ENCODE peak calls at places on chromosomes 5 and 9, in five cellular contexts. S, T, Q, R and P are unnamed samples.

GRCh38 chr9:37444890-37445289 is 20.4 kb downstream of the ZBTB5 start:
- DNase-seq in S (no peak), T (no peak), Q (no peak), R (no peak), P (no peak)

GRCh38 chr5:74275204-74275992 is 365.1 kb downstream of the ENC1 start:
- DNase-seq in S (no peak), T (no peak), Q (no peak), R (no peak), P (no peak)

GRCh38 chr5:862367-863243 is 11.8 kb upstream of the ZDHHC11 start:
- DNase-seq in S (no peak), T (no peak), Q (no peak), R (no peak), P (no peak)

GRCh38 chr5:139755892-139756671 is 39.5 kb upstream of the PSD2 start:
- DNase-seq in S (no peak), T (no peak), Q (no peak), R (peak; percentile 41), P (no peak)

GRCh38 chr5:39015743-39016586 is 58.2 kb downstream of the RICTOR start:
- DNase-seq in S (no peak), T (no peak), Q (no peak), R (peak; percentile 14), P (no peak)

GRCh38 chr9:32350682-32351081 is 33.8 kb upstream of the ACO1 start:
- DNase-seq in S (no peak), T (no peak), Q (no peak), R (peak; percentile 20), P (no peak)

GRCh38 chr9:130578865-130579737 is at the start of gene FUBP3:
- DNase-seq in S (peak; percentile 99), T (peak; percentile 51), Q (peak; percentile 96), R (peak; percentile 84), P (peak; percentile 99)

GRCh38 chr5:66814146-66814991 is 218.2 kb downstream of the MAST4 start:
- DNase-seq in S (peak; percentile 9), T (peak; percentile 5), Q (peak; percentile 52), R (peak; percentile 32), P (peak; percentile 21)

GRCh38 chr5:143177263-143177994 is 226.1 kb downstream of the NR3C1 start:
- DNase-seq in S (no peak), T (no peak), Q (no peak), R (no peak), P (no peak)

GRCh38 chr9:129276486-129277260 is 98.6 kb upstream of the IER5L start:
- DNase-seq in S (no peak), T (no peak), Q (no peak), R (no peak), P (no peak)

GRCh38 chr5:160500776-160501175 is 79.1 kb downstream of the PTTG1 start:
- DNase-seq in S (no peak), T (no peak), Q (no peak), R (no peak), P (no peak)

GRCh38 chr9:4904322-4905134 is 80.5 kb upstream of the JAK2 start:
- DNase-seq in S (no peak), T (no peak), Q (no peak), R (no peak), P (no peak)

GRCh38 chr5:138276402-138277054 is 2.1 kb upstream of the GFRA3 start:
- DNase-seq in S (no peak), T (no peak), Q (no peak), R (peak; percentile 54), P (no peak)

GRCh38 chr9:98415782-98416181 is 160.3 kb upstream of the TBC1D2 start:
- DNase-seq in S (no peak), T (no peak), Q (peak; percentile 53), R (peak; percentile 4), P (no peak)

GRCh38 chr5:39422036-39422606 is 2.7 kb downstream of the DAB2 start:
- DNase-seq in S (no peak), T (no peak), Q (no peak), R (no peak), P (no peak)

GRCh38 chr5:42360641-42361320 is 62.5 kb upstream of the GHR start:
- DNase-seq in S (no peak), T (no peak), Q (no peak), R (no peak), P (no peak)

GRCh38 chr5:25544652-25545249 is 900.0 kb upstream of the CDH10 start:
- DNase-seq in S (no peak), T (peak; percentile 13), Q (peak; percentile 5), R (peak; percentile 31), P (no peak)

GRCh38 chr5:143605403-143606005 is 202.0 kb upstream of the NR3C1 start:
- DNase-seq in S (no peak), T (peak; percentile 60), Q (no peak), R (no peak), P (no peak)

GRCh38 chr9:128689293-128689770 is 310 bp downstream of the SET start:
- DNase-seq in S (no peak), T (no peak), Q (no peak), R (no peak), P (no peak)

GRCh38 chr9:88387733-88388202 is 476 bp upstream of the SPIN1 start:
- DNase-seq in S (peak; percentile 12), T (no peak), Q (peak; percentile 23), R (peak; percentile 20), P (no peak)
- TF ChIP-seq POLR2A in S (no peak), T (no peak), Q (no peak), R (no peak), P (no peak)

GRCh38 chr5:78561261-78561660 is 87.3 kb downstream of the LHFPL2 start:
- DNase-seq in S (no peak), T (no peak), Q (no peak), R (no peak), P (no peak)

GRCh38 chr5:78562001-78562400 is 86.6 kb downstream of the LHFPL2 start:
- DNase-seq in S (no peak), T (no peak), Q (no peak), R (no peak), P (no peak)

GRCh38 chr5:78560456-78560855 is 88.1 kb downstream of the LHFPL2 start:
- DNase-seq in S (no peak), T (no peak), Q (no peak), R (no peak), P (no peak)

GRCh38 chr5:78563621-78564020 is 85.0 kb downstream of the LHFPL2 start:
- DNase-seq in S (no peak), T (no peak), Q (no peak), R (no peak), P (no peak)

GRCh38 chr5:78562719-78563330 is 85.7 kb downstream of the LHFPL2 start:
- DNase-seq in S (no peak), T (no peak), Q (no peak), R (no peak), P (no peak)
- TF ChIP-seq TAF1 in S (no peak), T (no peak), Q (no peak), R (no peak), P (no peak)

DNA sequence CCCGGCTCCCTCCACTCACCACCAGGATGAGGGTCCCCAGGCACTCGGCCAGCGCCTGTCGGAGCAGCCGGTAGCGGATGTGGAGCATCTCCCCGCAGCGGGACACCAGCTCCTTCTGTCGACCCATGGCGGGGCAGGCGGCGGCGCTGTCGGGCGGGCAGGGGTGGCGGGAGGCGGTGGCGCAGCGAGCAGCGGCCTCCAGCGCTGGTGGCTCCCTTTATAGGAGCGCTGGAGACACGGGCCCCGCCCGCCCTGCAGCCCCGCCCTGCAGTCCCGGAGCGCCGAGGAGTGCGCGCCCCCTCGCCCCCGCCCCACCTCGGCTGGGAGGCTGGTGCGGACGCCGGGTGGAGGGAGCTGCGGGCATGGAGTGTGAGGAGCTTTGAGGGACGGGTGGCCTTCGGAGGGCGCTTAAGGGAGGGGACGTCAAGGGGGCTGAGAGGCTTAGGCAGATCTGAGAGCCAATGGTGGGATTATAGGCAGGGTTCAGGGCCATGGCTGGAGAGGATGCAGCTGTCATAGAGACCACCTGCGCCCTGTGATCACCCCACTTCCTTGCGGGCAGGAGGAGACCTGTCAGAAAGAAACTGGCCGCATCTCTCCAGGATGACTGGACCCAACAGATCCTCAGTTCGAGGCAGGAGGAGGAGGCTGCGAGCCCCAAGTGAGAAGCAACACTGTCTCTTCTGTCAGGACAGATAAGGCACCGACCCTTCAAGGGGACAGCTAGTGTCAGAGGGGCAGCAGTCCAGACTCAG is at the start of gene AQP3:
- DNase-seq in S (peak; percentile 58), T (no peak), Q (peak; percentile 81), R (peak; percentile 11), P (peak; percentile 52)
- TF ChIP-seq POLR2A in S (no peak), T (peak; percentile 54), Q (no peak), R (no peak), P (no peak)

GRCh38 chr9:20558609-20559016 is 63.7 kb downstream of the MLLT3 start:
- DNase-seq in S (no peak), T (no peak), Q (no peak), R (no peak), P (no peak)
- TF ChIP-seq TAF1 in S (no peak), T (no peak), Q (no peak), R (no peak), P (no peak)

GRCh38 chr9:110199643-110200042 is 8.3 kb downstream of the C9orf152 start:
- DNase-seq in S (no peak), T (no peak), Q (no peak), R (no peak), P (no peak)
- TF ChIP-seq POLR2A in S (no peak), T (no peak), Q (no peak), R (no peak), P (no peak)

GRCh38 chr5:134874831-134875655 is 872 bp downstream of the TXNDC15 start:
- DNase-seq in S (peak; percentile 29), T (no peak), Q (peak; percentile 35), R (peak; percentile 48), P (no peak)

GRCh38 chr5:134878403-134878802 is 4.2 kb downstream of the TXNDC15 start:
- DNase-seq in S (no peak), T (no peak), Q (no peak), R (no peak), P (no peak)

GRCh38 chr5:134877159-134877558 is 3.0 kb downstream of the TXNDC15 start:
- DNase-seq in S (peak; percentile 42), T (peak; percentile 30), Q (peak; percentile 53), R (no peak), P (peak; percentile 40)

GRCh38 chr5:134873987-134874830 is at the start of gene TXNDC15:
- DNase-seq in S (peak; percentile 78), T (peak; percentile 45), Q (peak; percentile 83), R (peak; percentile 66), P (peak; percentile 74)

DNA sequence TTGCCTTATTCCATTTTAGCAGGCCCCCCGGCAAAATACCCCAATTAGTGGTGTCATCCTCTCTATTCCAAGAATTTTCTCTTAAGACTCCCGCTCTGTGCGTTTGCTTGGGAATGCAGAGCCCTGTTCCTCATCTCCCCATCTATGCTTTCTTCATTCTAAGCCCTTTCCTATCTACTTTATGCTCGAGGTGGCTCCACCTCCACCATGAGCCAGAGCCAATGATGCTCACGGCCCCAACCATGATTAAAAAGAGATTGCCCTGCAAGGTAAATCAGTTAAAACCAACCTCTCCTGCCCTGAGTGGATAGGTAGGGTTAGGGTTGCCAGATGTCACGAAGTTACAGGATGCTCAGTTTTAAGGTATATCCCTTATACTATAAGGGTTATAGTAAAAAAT is 677 bp upstream of the TXNDC15 start:
- DNase-seq in S (no peak), T (no peak), Q (peak; percentile 28), R (no peak), P (no peak)
- TF ChIP-seq TAF1 in S (no peak), T (no peak), Q (no peak), R (no peak), P (no peak)